ENCODE peak calls at places on chromosomes 3 and 15, in nine cellular contexts. One of them, this sample, is unnamed.

GRCh38 chr3:13025090-13025489 is 48.1 kb downstream of the IQSEC1 start:
- DNase-seq in MM.1S: no peak
- DNase-seq in psoas muscle: peak
- DNase-seq in SJSA1: no peak
- DNase-seq in cardiac fibroblast: peak
- DNase-seq in ACHN: peak
- DNase-seq in mesothelial cell of epicardium: no peak
- DNase-seq in stimulated activated effector memory CD8-positive, alpha-beta T cell treated with anti-CD3 and anti-CD28 coated beads, Interleukin-12 subunit alpha, Interleukin-12 subunit beta, amount 100 ng/mL, for 72 hours: no peak
- DNase-seq in activated CD8-positive, alpha-beta memory T cell treated with anti-CD3 and anti-CD28 coated beads for 48 hours: no peak
- DNase-seq in this sample: no peak

GRCh38 chr15:99438222-99438592 is 127.6 kb upstream of the MEF2A start:
- DNase-seq in MM.1S: no peak
- DNase-seq in psoas muscle: no peak
- DNase-seq in SJSA1: peak
- DNase-seq in cardiac fibroblast: no peak
- DNase-seq in ACHN: no peak
- DNase-seq in mesothelial cell of epicardium: peak
- DNase-seq in stimulated activated effector memory CD8-positive, alpha-beta T cell treated with anti-CD3 and anti-CD28 coated beads, Interleukin-12 subunit alpha, Interleukin-12 subunit beta, amount 100 ng/mL, for 72 hours: no peak
- DNase-seq in activated CD8-positive, alpha-beta memory T cell treated with anti-CD3 and anti-CD28 coated beads for 48 hours: no peak
- DNase-seq in this sample: peak

GRCh38 chr3:23356169-23356568 is 153.0 kb downstream of the UBE2E2 start:
- DNase-seq in MM.1S: no peak
- DNase-seq in psoas muscle: no peak
- DNase-seq in SJSA1: no peak
- DNase-seq in cardiac fibroblast: no peak
- DNase-seq in ACHN: no peak
- DNase-seq in mesothelial cell of epicardium: no peak
- DNase-seq in stimulated activated effector memory CD8-positive, alpha-beta T cell treated with anti-CD3 and anti-CD28 coated beads, Interleukin-12 subunit alpha, Interleukin-12 subunit beta, amount 100 ng/mL, for 72 hours: no peak
- DNase-seq in activated CD8-positive, alpha-beta memory T cell treated with anti-CD3 and anti-CD28 coated beads for 48 hours: no peak
- DNase-seq in this sample: no peak

GRCh38 chr3:64484289-64484992 is 203.4 kb downstream of the ADAMTS9 start:
- DNase-seq in MM.1S: peak
- DNase-seq in psoas muscle: peak
- DNase-seq in SJSA1: peak
- DNase-seq in cardiac fibroblast: peak
- DNase-seq in ACHN: peak
- DNase-seq in mesothelial cell of epicardium: peak
- DNase-seq in stimulated activated effector memory CD8-positive, alpha-beta T cell treated with anti-CD3 and anti-CD28 coated beads, Interleukin-12 subunit alpha, Interleukin-12 subunit beta, amount 100 ng/mL, for 72 hours: peak
- DNase-seq in activated CD8-positive, alpha-beta memory T cell treated with anti-CD3 and anti-CD28 coated beads for 48 hours: peak
- DNase-seq in this sample: peak

GRCh38 chr15:68196445-68197169 is 8.5 kb downstream of the CALML4 start:
- DNase-seq in MM.1S: no peak
- DNase-seq in psoas muscle: no peak
- DNase-seq in SJSA1: no peak
- DNase-seq in cardiac fibroblast: no peak
- DNase-seq in ACHN: no peak
- DNase-seq in mesothelial cell of epicardium: no peak
- DNase-seq in stimulated activated effector memory CD8-positive, alpha-beta T cell treated with anti-CD3 and anti-CD28 coated beads, Interleukin-12 subunit alpha, Interleukin-12 subunit beta, amount 100 ng/mL, for 72 hours: peak
- DNase-seq in activated CD8-positive, alpha-beta memory T cell treated with anti-CD3 and anti-CD28 coated beads for 48 hours: no peak
- DNase-seq in this sample: no peak

GRCh38 chr15:39358441-39359041 is 222.3 kb upstream of the THBS1 start:
- DNase-seq in MM.1S: no peak
- DNase-seq in psoas muscle: no peak
- DNase-seq in SJSA1: no peak
- DNase-seq in cardiac fibroblast: peak
- DNase-seq in ACHN: no peak
- DNase-seq in mesothelial cell of epicardium: no peak
- DNase-seq in stimulated activated effector memory CD8-positive, alpha-beta T cell treated with anti-CD3 and anti-CD28 coated beads, Interleukin-12 subunit alpha, Interleukin-12 subunit beta, amount 100 ng/mL, for 72 hours: no peak
- DNase-seq in activated CD8-positive, alpha-beta memory T cell treated with anti-CD3 and anti-CD28 coated beads for 48 hours: no peak
- DNase-seq in this sample: no peak

GRCh38 chr3:4406746-4407568 is 60.1 kb downstream of the SUMF1 start:
- DNase-seq in MM.1S: no peak
- DNase-seq in psoas muscle: no peak
- DNase-seq in SJSA1: no peak
- DNase-seq in cardiac fibroblast: no peak
- DNase-seq in ACHN: peak
- DNase-seq in mesothelial cell of epicardium: no peak
- DNase-seq in stimulated activated effector memory CD8-positive, alpha-beta T cell treated with anti-CD3 and anti-CD28 coated beads, Interleukin-12 subunit alpha, Interleukin-12 subunit beta, amount 100 ng/mL, for 72 hours: no peak
- DNase-seq in activated CD8-positive, alpha-beta memory T cell treated with anti-CD3 and anti-CD28 coated beads for 48 hours: no peak
- DNase-seq in this sample: no peak

GRCh38 chr3:69784854-69785523 is 45.7 kb downstream of the MITF start:
- DNase-seq in MM.1S: no peak
- DNase-seq in psoas muscle: peak
- DNase-seq in SJSA1: peak
- DNase-seq in cardiac fibroblast: peak
- DNase-seq in ACHN: peak
- DNase-seq in mesothelial cell of epicardium: peak
- DNase-seq in stimulated activated effector memory CD8-positive, alpha-beta T cell treated with anti-CD3 and anti-CD28 coated beads, Interleukin-12 subunit alpha, Interleukin-12 subunit beta, amount 100 ng/mL, for 72 hours: no peak
- DNase-seq in activated CD8-positive, alpha-beta memory T cell treated with anti-CD3 and anti-CD28 coated beads for 48 hours: no peak
- DNase-seq in this sample: peak

GRCh38 chr3:107928084-107928445 is 162.8 kb downstream of the CD47 start:
- DNase-seq in MM.1S: no peak
- DNase-seq in psoas muscle: no peak
- DNase-seq in SJSA1: no peak
- DNase-seq in cardiac fibroblast: peak
- DNase-seq in ACHN: no peak
- DNase-seq in mesothelial cell of epicardium: no peak
- DNase-seq in stimulated activated effector memory CD8-positive, alpha-beta T cell treated with anti-CD3 and anti-CD28 coated beads, Interleukin-12 subunit alpha, Interleukin-12 subunit beta, amount 100 ng/mL, for 72 hours: no peak
- DNase-seq in activated CD8-positive, alpha-beta memory T cell treated with anti-CD3 and anti-CD28 coated beads for 48 hours: no peak
- DNase-seq in this sample: no peak

GRCh38 chr15:68208641-68209240 is 3.6 kb upstream of the CALML4 start:
- DNase-seq in MM.1S: no peak
- DNase-seq in psoas muscle: no peak
- DNase-seq in SJSA1: no peak
- DNase-seq in cardiac fibroblast: no peak
- DNase-seq in ACHN: no peak
- DNase-seq in mesothelial cell of epicardium: no peak
- DNase-seq in stimulated activated effector memory CD8-positive, alpha-beta T cell treated with anti-CD3 and anti-CD28 coated beads, Interleukin-12 subunit alpha, Interleukin-12 subunit beta, amount 100 ng/mL, for 72 hours: no peak
- DNase-seq in activated CD8-positive, alpha-beta memory T cell treated with anti-CD3 and anti-CD28 coated beads for 48 hours: no peak
- DNase-seq in this sample: no peak

GRCh38 chr15:64702816-64703631 is 72.4 kb downstream of the RBPMS2 start:
- DNase-seq in MM.1S: peak
- DNase-seq in psoas muscle: peak
- DNase-seq in SJSA1: peak
- DNase-seq in cardiac fibroblast: peak
- DNase-seq in ACHN: peak
- DNase-seq in mesothelial cell of epicardium: peak
- DNase-seq in stimulated activated effector memory CD8-positive, alpha-beta T cell treated with anti-CD3 and anti-CD28 coated beads, Interleukin-12 subunit alpha, Interleukin-12 subunit beta, amount 100 ng/mL, for 72 hours: peak
- DNase-seq in activated CD8-positive, alpha-beta memory T cell treated with anti-CD3 and anti-CD28 coated beads for 48 hours: peak
- DNase-seq in this sample: peak

GRCh38 chr15:70765504-70766281 is 2.3 kb upstream of the UACA start:
- DNase-seq in MM.1S: no peak
- DNase-seq in psoas muscle: no peak
- DNase-seq in SJSA1: no peak
- DNase-seq in cardiac fibroblast: peak
- DNase-seq in ACHN: no peak
- DNase-seq in mesothelial cell of epicardium: no peak
- DNase-seq in stimulated activated effector memory CD8-positive, alpha-beta T cell treated with anti-CD3 and anti-CD28 coated beads, Interleukin-12 subunit alpha, Interleukin-12 subunit beta, amount 100 ng/mL, for 72 hours: no peak
- DNase-seq in activated CD8-positive, alpha-beta memory T cell treated with anti-CD3 and anti-CD28 coated beads for 48 hours: no peak
- DNase-seq in this sample: no peak

GRCh38 chr3:190519886-190520285 is 6.0 kb downstream of the IL1RAP start:
- DNase-seq in MM.1S: no peak
- DNase-seq in psoas muscle: no peak
- DNase-seq in SJSA1: no peak
- DNase-seq in cardiac fibroblast: no peak
- DNase-seq in ACHN: no peak
- DNase-seq in mesothelial cell of epicardium: no peak
- DNase-seq in stimulated activated effector memory CD8-positive, alpha-beta T cell treated with anti-CD3 and anti-CD28 coated beads, Interleukin-12 subunit alpha, Interleukin-12 subunit beta, amount 100 ng/mL, for 72 hours: no peak
- DNase-seq in activated CD8-positive, alpha-beta memory T cell treated with anti-CD3 and anti-CD28 coated beads for 48 hours: no peak
- DNase-seq in this sample: no peak

GRCh38 chr15:61049934-61050333 is 179.2 kb downstream of the RORA start:
- DNase-seq in MM.1S: no peak
- DNase-seq in psoas muscle: no peak
- DNase-seq in SJSA1: peak
- DNase-seq in cardiac fibroblast: peak
- DNase-seq in ACHN: peak
- DNase-seq in mesothelial cell of epicardium: no peak
- DNase-seq in stimulated activated effector memory CD8-positive, alpha-beta T cell treated with anti-CD3 and anti-CD28 coated beads, Interleukin-12 subunit alpha, Interleukin-12 subunit beta, amount 100 ng/mL, for 72 hours: no peak
- DNase-seq in activated CD8-positive, alpha-beta memory T cell treated with anti-CD3 and anti-CD28 coated beads for 48 hours: no peak
- DNase-seq in this sample: no peak

GRCh38 chr3:125083776-125084175 is 28.0 kb upstream of the HEG1 start:
- DNase-seq in MM.1S: no peak
- DNase-seq in psoas muscle: no peak
- DNase-seq in SJSA1: peak
- DNase-seq in cardiac fibroblast: peak
- DNase-seq in ACHN: no peak
- DNase-seq in mesothelial cell of epicardium: no peak
- DNase-seq in stimulated activated effector memory CD8-positive, alpha-beta T cell treated with anti-CD3 and anti-CD28 coated beads, Interleukin-12 subunit alpha, Interleukin-12 subunit beta, amount 100 ng/mL, for 72 hours: no peak
- DNase-seq in activated CD8-positive, alpha-beta memory T cell treated with anti-CD3 and anti-CD28 coated beads for 48 hours: no peak
- DNase-seq in this sample: peak

GRCh38 chr3:20905210-20905805 is 719.3 kb upstream of the SGO1 start:
- DNase-seq in MM.1S: no peak
- DNase-seq in psoas muscle: no peak
- DNase-seq in SJSA1: no peak
- DNase-seq in cardiac fibroblast: peak
- DNase-seq in ACHN: no peak
- DNase-seq in mesothelial cell of epicardium: no peak
- DNase-seq in stimulated activated effector memory CD8-positive, alpha-beta T cell treated with anti-CD3 and anti-CD28 coated beads, Interleukin-12 subunit alpha, Interleukin-12 subunit beta, amount 100 ng/mL, for 72 hours: no peak
- DNase-seq in activated CD8-positive, alpha-beta memory T cell treated with anti-CD3 and anti-CD28 coated beads for 48 hours: no peak
- DNase-seq in this sample: no peak

GRCh38 chr3:62164746-62165145 is 208.6 kb downstream of the FEZF2 start:
- DNase-seq in MM.1S: no peak
- DNase-seq in psoas muscle: no peak
- DNase-seq in SJSA1: no peak
- DNase-seq in cardiac fibroblast: no peak
- DNase-seq in ACHN: no peak
- DNase-seq in mesothelial cell of epicardium: no peak
- DNase-seq in stimulated activated effector memory CD8-positive, alpha-beta T cell treated with anti-CD3 and anti-CD28 coated beads, Interleukin-12 subunit alpha, Interleukin-12 subunit beta, amount 100 ng/mL, for 72 hours: no peak
- DNase-seq in activated CD8-positive, alpha-beta memory T cell treated with anti-CD3 and anti-CD28 coated beads for 48 hours: no peak
- DNase-seq in this sample: no peak

GRCh38 chr3:133592843-133593242 is 19.4 kb downstream of the CDV3 start:
- DNase-seq in MM.1S: no peak
- DNase-seq in psoas muscle: no peak
- DNase-seq in SJSA1: no peak
- DNase-seq in cardiac fibroblast: no peak
- DNase-seq in ACHN: no peak
- DNase-seq in mesothelial cell of epicardium: no peak
- DNase-seq in stimulated activated effector memory CD8-positive, alpha-beta T cell treated with anti-CD3 and anti-CD28 coated beads, Interleukin-12 subunit alpha, Interleukin-12 subunit beta, amount 100 ng/mL, for 72 hours: no peak
- DNase-seq in activated CD8-positive, alpha-beta memory T cell treated with anti-CD3 and anti-CD28 coated beads for 48 hours: no peak
- DNase-seq in this sample: no peak

GRCh38 chr3:193207874-193208273 is 33.1 kb upstream of the PLAAT1 start:
- DNase-seq in MM.1S: peak
- DNase-seq in psoas muscle: no peak
- DNase-seq in SJSA1: no peak
- DNase-seq in cardiac fibroblast: no peak
- DNase-seq in ACHN: no peak
- DNase-seq in mesothelial cell of epicardium: no peak
- DNase-seq in stimulated activated effector memory CD8-positive, alpha-beta T cell treated with anti-CD3 and anti-CD28 coated beads, Interleukin-12 subunit alpha, Interleukin-12 subunit beta, amount 100 ng/mL, for 72 hours: no peak
- DNase-seq in activated CD8-positive, alpha-beta memory T cell treated with anti-CD3 and anti-CD28 coated beads for 48 hours: no peak
- DNase-seq in this sample: no peak

GRCh38 chr3:11350374-11350773 is 78.2 kb downstream of the ATG7 start:
- DNase-seq in MM.1S: no peak
- DNase-seq in psoas muscle: no peak
- DNase-seq in SJSA1: no peak
- DNase-seq in cardiac fibroblast: peak
- DNase-seq in ACHN: no peak
- DNase-seq in mesothelial cell of epicardium: no peak
- DNase-seq in stimulated activated effector memory CD8-positive, alpha-beta T cell treated with anti-CD3 and anti-CD28 coated beads, Interleukin-12 subunit alpha, Interleukin-12 subunit beta, amount 100 ng/mL, for 72 hours: no peak
- DNase-seq in activated CD8-positive, alpha-beta memory T cell treated with anti-CD3 and anti-CD28 coated beads for 48 hours: no peak
- DNase-seq in this sample: no peak

GRCh38 chr3:65575376-65575840 is 463.3 kb downstream of the MAGI1 start:
- DNase-seq in MM.1S: no peak
- DNase-seq in psoas muscle: no peak
- DNase-seq in SJSA1: no peak
- DNase-seq in cardiac fibroblast: peak
- DNase-seq in ACHN: no peak
- DNase-seq in mesothelial cell of epicardium: no peak
- DNase-seq in stimulated activated effector memory CD8-positive, alpha-beta T cell treated with anti-CD3 and anti-CD28 coated beads, Interleukin-12 subunit alpha, Interleukin-12 subunit beta, amount 100 ng/mL, for 72 hours: no peak
- DNase-seq in activated CD8-positive, alpha-beta memory T cell treated with anti-CD3 and anti-CD28 coated beads for 48 hours: no peak
- DNase-seq in this sample: no peak

GRCh38 chr3:155853214-155854146 is 747 bp downstream of the SLC33A1 start:
- DNase-seq in MM.1S: peak
- DNase-seq in psoas muscle: no peak
- DNase-seq in SJSA1: peak
- DNase-seq in cardiac fibroblast: peak
- DNase-seq in ACHN: peak
- DNase-seq in mesothelial cell of epicardium: peak
- DNase-seq in stimulated activated effector memory CD8-positive, alpha-beta T cell treated with anti-CD3 and anti-CD28 coated beads, Interleukin-12 subunit alpha, Interleukin-12 subunit beta, amount 100 ng/mL, for 72 hours: no peak
- DNase-seq in activated CD8-positive, alpha-beta memory T cell treated with anti-CD3 and anti-CD28 coated beads for 48 hours: no peak
- DNase-seq in this sample: peak

GRCh38 chr15:47876986-47877385 is 159.7 kb downstream of the SEMA6D start:
- DNase-seq in MM.1S: no peak
- DNase-seq in psoas muscle: no peak
- DNase-seq in SJSA1: no peak
- DNase-seq in cardiac fibroblast: no peak
- DNase-seq in ACHN: no peak
- DNase-seq in mesothelial cell of epicardium: no peak
- DNase-seq in stimulated activated effector memory CD8-positive, alpha-beta T cell treated with anti-CD3 and anti-CD28 coated beads, Interleukin-12 subunit alpha, Interleukin-12 subunit beta, amount 100 ng/mL, for 72 hours: no peak
- DNase-seq in activated CD8-positive, alpha-beta memory T cell treated with anti-CD3 and anti-CD28 coated beads for 48 hours: no peak
- DNase-seq in this sample: no peak

GRCh38 chr3:78872195-78872594 is 895.6 kb downstream of the ROBO1 start:
- DNase-seq in MM.1S: no peak
- DNase-seq in psoas muscle: no peak
- DNase-seq in SJSA1: no peak
- DNase-seq in cardiac fibroblast: peak
- DNase-seq in ACHN: peak
- DNase-seq in mesothelial cell of epicardium: no peak
- DNase-seq in stimulated activated effector memory CD8-positive, alpha-beta T cell treated with anti-CD3 and anti-CD28 coated beads, Interleukin-12 subunit alpha, Interleukin-12 subunit beta, amount 100 ng/mL, for 72 hours: no peak
- DNase-seq in activated CD8-positive, alpha-beta memory T cell treated with anti-CD3 and anti-CD28 coated beads for 48 hours: no peak
- DNase-seq in this sample: no peak

GRCh38 chr3:194308635-194309213 is 42.4 kb downstream of the CPN2 start:
- DNase-seq in MM.1S: no peak
- DNase-seq in psoas muscle: no peak
- DNase-seq in SJSA1: no peak
- DNase-seq in cardiac fibroblast: no peak
- DNase-seq in ACHN: peak
- DNase-seq in mesothelial cell of epicardium: no peak
- DNase-seq in stimulated activated effector memory CD8-positive, alpha-beta T cell treated with anti-CD3 and anti-CD28 coated beads, Interleukin-12 subunit alpha, Interleukin-12 subunit beta, amount 100 ng/mL, for 72 hours: no peak
- DNase-seq in activated CD8-positive, alpha-beta memory T cell treated with anti-CD3 and anti-CD28 coated beads for 48 hours: no peak
- DNase-seq in this sample: no peak

GRCh38 chr15:65411470-65412071 is 11.2 kb downstream of the IGDCC4 start:
- DNase-seq in MM.1S: no peak
- DNase-seq in psoas muscle: no peak
- DNase-seq in SJSA1: no peak
- DNase-seq in cardiac fibroblast: no peak
- DNase-seq in ACHN: peak
- DNase-seq in mesothelial cell of epicardium: no peak
- DNase-seq in stimulated activated effector memory CD8-positive, alpha-beta T cell treated with anti-CD3 and anti-CD28 coated beads, Interleukin-12 subunit alpha, Interleukin-12 subunit beta, amount 100 ng/mL, for 72 hours: no peak
- DNase-seq in activated CD8-positive, alpha-beta memory T cell treated with anti-CD3 and anti-CD28 coated beads for 48 hours: no peak
- DNase-seq in this sample: no peak